ENCODE peak calls at places on chromosomes 4 and X, in eight cellular contexts. G is upper lobe of left lung, D is body of pancreas, Z is transverse colon, X is IMR-90, U is stomach, W is adrenal gland, T is suprapubic skin. V is an unnamed sample.

GRCh38 chrX:68685722-68686683 is 38.5 kb downstream of the STARD8 start:
- DNase-seq in G (peak; percentile 49), D (no peak), Z (peak; percentile 29), X (peak; percentile 76), U (no peak), W (no peak), T (no peak), V (no peak)

GRCh38 chr4:22676058-22676457 is 16.7 kb upstream of the GBA3 start:
- DNase-seq in G (no peak), D (no peak), Z (no peak), X (no peak), U (no peak), W (no peak), T (no peak), V (no peak)

GRCh38 chr4:20194079-20195013 is 57.4 kb upstream of the SLIT2 start:
- DNase-seq in G (no peak), D (no peak), Z (no peak), X (peak; percentile 91), U (no peak), W (no peak), T (no peak), V (no peak)

GRCh38 chr4:23276076-23276475 is 583.3 kb downstream of the GBA3 start:
- DNase-seq in G (no peak), D (no peak), Z (no peak), X (no peak), U (no peak), W (no peak), T (no peak), V (no peak)

GRCh38 chr4:165461176-165461835 is 82.5 kb downstream of the CPE start:
- DNase-seq in G (no peak), D (no peak), Z (no peak), X (peak; percentile 75), U (no peak), W (no peak), T (no peak), V (no peak)

GRCh38 chr4:2923678-2924173 is 39.5 kb downstream of the NOP14 start:
- DNase-seq in G (no peak), D (no peak), Z (no peak), X (no peak), U (peak; percentile 26), W (no peak), T (peak; percentile 77), V (no peak)

GRCh38 chr4:73139991-73140390 is 70.5 kb upstream of the COX18 start:
- DNase-seq in G (no peak), D (no peak), Z (no peak), X (peak; percentile 31), U (no peak), W (no peak), T (no peak), V (no peak)

GRCh38 chr4:177010421-177010820 is 217.7 kb upstream of the VEGFC start:
- DNase-seq in G (no peak), D (no peak), Z (no peak), X (no peak), U (no peak), W (no peak), T (no peak), V (no peak)

GRCh38 chr4:30258949-30259348 is 461.2 kb upstream of the PCDH7 start:
- DNase-seq in G (no peak), D (no peak), Z (no peak), X (no peak), U (no peak), W (no peak), T (no peak), V (no peak)

GRCh38 chrX:130378008-130378669 is 7.3 kb downstream of the GPR119 start:
- DNase-seq in G (no peak), D (no peak), Z (no peak), X (no peak), U (no peak), W (no peak), T (no peak), V (no peak)

GRCh38 chrX:78066110-78066509 is 37.9 kb upstream of the PGK1 start:
- DNase-seq in G (no peak), D (no peak), Z (no peak), X (peak; percentile 76), U (no peak), W (no peak), T (no peak), V (no peak)

GRCh38 chr4:11230888-11231287 is 197.8 kb downstream of the HS3ST1 start:
- DNase-seq in G (no peak), D (no peak), Z (no peak), X (no peak), U (no peak), W (no peak), T (no peak), V (no peak)

GRCh38 chr4:95304898-95305297 is 243.9 kb downstream of the UNC5C start:
- DNase-seq in G (no peak), D (no peak), Z (no peak), X (peak; percentile 7), U (no peak), W (no peak), T (no peak), V (no peak)

GRCh38 chrX:48531359-48531954 is 8.1 kb upstream of the TBC1D25 start:
- DNase-seq in G (no peak), D (peak; percentile 27), Z (no peak), X (peak; percentile 69), U (no peak), W (peak; percentile 56), T (no peak), V (no peak)

GRCh38 chrX:52979568-52979967 is 21.2 kb upstream of the FAM156A start:
- DNase-seq in G (no peak), D (no peak), Z (no peak), X (no peak), U (no peak), W (no peak), T (no peak), V (no peak)

GRCh38 chrX:123322531-123322930 is 138.5 kb downstream of the GRIA3 start:
- DNase-seq in G (no peak), D (no peak), Z (no peak), X (no peak), U (no peak), W (no peak), T (no peak), V (no peak)

GRCh38 chr4:14234330-14234729 is 606.8 kb upstream of the BOD1L1 start:
- DNase-seq in G (no peak), D (no peak), Z (no peak), X (no peak), U (no peak), W (no peak), T (no peak), V (no peak)

GRCh38 chr4:153143527-153144348 is 60.5 kb upstream of the TRIM2 start:
- DNase-seq in G (no peak), D (peak; percentile 52), Z (peak; percentile 29), X (peak; percentile 65), U (peak; percentile 35), W (peak; percentile 34), T (no peak), V (no peak)

GRCh38 chr4:185171373-185172071 is 28.5 kb downstream of the SLC25A4 start:
- DNase-seq in G (no peak), D (no peak), Z (no peak), X (no peak), U (no peak), W (no peak), T (no peak), V (no peak)

GRCh38 chr4:152640058-152640921 is 39.5 kb downstream of the TMEM154 start:
- DNase-seq in G (no peak), D (peak; percentile 29), Z (no peak), X (peak; percentile 28), U (no peak), W (peak; percentile 42), T (no peak), V (no peak)

GRCh38 chrX:101171883-101172400 is 47.6 kb upstream of the DRP2 start:
- DNase-seq in G (no peak), D (no peak), Z (no peak), X (no peak), U (no peak), W (no peak), T (no peak), V (no peak)

GRCh38 chr4:80678413-80678812 is 342.9 kb downstream of the CFAP299 start:
- DNase-seq in G (no peak), D (no peak), Z (no peak), X (no peak), U (no peak), W (no peak), T (no peak), V (no peak)

GRCh38 chr4:80709082-80709869 is 321.2 kb upstream of the BMP3 start:
- DNase-seq in G (no peak), D (no peak), Z (no peak), X (no peak), U (no peak), W (no peak), T (no peak), V (no peak)

GRCh38 chr4:142202404-142203332 is 566.3 kb downstream of the IL15 start:
- DNase-seq in G (no peak), D (no peak), Z (no peak), X (no peak), U (no peak), W (no peak), T (no peak), V (no peak)

GRCh38 chr4:142203505-142203904 is 567.1 kb downstream of the IL15 start:
- DNase-seq in G (no peak), D (no peak), Z (no peak), X (no peak), U (no peak), W (no peak), T (no peak), V (no peak)

GRCh38 chr4:142201041-142201440 is 564.7 kb downstream of the IL15 start:
- DNase-seq in G (no peak), D (no peak), Z (no peak), X (no peak), U (no peak), W (no peak), T (no peak), V (no peak)
- TF ChIP-seq POLR2A in G (no peak), D (no peak), Z (no peak), X (no peak), U (no peak), W (no peak), T (no peak), V (no peak)

DNA sequence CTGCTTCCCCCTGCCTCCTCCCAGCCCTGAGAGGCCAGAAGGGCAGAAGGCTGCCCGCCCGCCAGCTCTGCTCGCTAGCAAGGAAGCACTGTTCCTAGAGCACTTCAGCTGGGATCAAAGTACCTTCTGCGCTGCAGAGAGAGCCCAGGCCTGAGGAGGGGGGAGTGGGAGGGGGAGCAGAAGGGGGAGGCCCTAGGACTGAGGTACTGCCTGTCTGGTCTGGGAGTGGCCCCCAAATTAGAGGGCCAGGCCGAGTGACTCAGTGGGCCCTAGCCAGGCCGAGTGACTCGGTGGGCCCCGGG is 2.7 kb upstream of the BGN start:
- DNase-seq in G (no peak), D (no peak), Z (no peak), X (no peak), U (no peak), W (no peak), T (no peak), V (no peak)
- H3K27ac ChIP-seq in G (no peak overlapping the region), D (no peak overlapping the region), Z (no peak overlapping the region), X (no peak overlapping the region), U (no peak overlapping the region), W (no peak overlapping the region), T (no peak overlapping the region), V (no peak overlapping the region)

GRCh38 chrX:103554687-103555417 is 30.5 kb upstream of the TCEAL4 start:
- DNase-seq in G (peak; percentile 26), D (peak; percentile 45), Z (peak; percentile 24), X (peak; percentile 24), U (peak; percentile 56), W (peak; percentile 68), T (no peak), V (no peak)
- TF ChIP-seq POLR2A in G (no peak), D (no peak), Z (no peak), X (no peak), U (no peak), W (no peak), T (no peak), V (no peak)

GRCh38 chr4:37826282-37827029 is at the start of gene PGM2:
- DNase-seq in G (peak; percentile 92), D (peak; percentile 85), Z (peak; percentile 92), X (peak; percentile 73), U (peak; percentile 89), W (peak; percentile 90), T (peak; percentile 92), V (peak; percentile 95)
- H3K27ac ChIP-seq in G (peak within 1 kb of the TSS; percentile 86), D (peak within 1 kb of the TSS; percentile 62), Z (peak within 1 kb of the TSS; percentile 90), X (peak within 1 kb of the TSS; percentile 61), U (peak within 1 kb of the TSS; percentile 88), W (peak within 1 kb of the TSS; percentile 7), T (peak within 1 kb of the TSS; percentile 79), V (peak within 1 kb of the TSS; percentile 89)